ENCODE peak calls at places on chromosomes 11 and 22, in six cellular contexts. I is stomach, A is SJSA1, D is IMR-90, N is K562, X is tibial artery. W is an unnamed sample.

GRCh38 chr11:111733655-111734088 is 32.5 kb downstream of the PPP2R1B start:
- DNase-seq in X (peak; percentile 75), A (peak; percentile 31), N (no peak), I (no peak), D (no peak), W (no peak)

GRCh38 chr22:27851974-27852713 is 50.6 kb upstream of the MN1 start:
- DNase-seq in X (no peak), N (no peak), D (peak; percentile 58), A (no peak), I (no peak), W (peak; percentile 67)

GRCh38 chr11:33545941-33546340 is 154.7 kb downstream of the C11orf91 start:
- DNase-seq in A (no peak), I (no peak), D (peak; percentile 57), N (no peak), X (no peak), W (peak; percentile 21)

GRCh38 chr11:103476874-103477273 is 367.6 kb downstream of the DYNC2H1 start:
- DNase-seq in I (no peak), A (no peak), N (no peak), D (no peak), X (no peak), W (no peak)

GRCh38 chr11:99352642-99353041 is 331.9 kb downstream of the CNTN5 start:
- DNase-seq in I (no peak), A (no peak), D (no peak), N (no peak), X (no peak), W (peak; percentile 89)

GRCh38 chr22:38709306-38709705 is 3.6 kb downstream of the GTPBP1 start:
- DNase-seq in I (no peak), A (no peak), N (no peak), X (no peak), D (no peak), W (no peak)

GRCh38 chr11:57407521-57407920 is 17.1 kb upstream of the PRG2 start:
- DNase-seq in I (no peak), N (no peak), X (no peak), D (no peak), A (no peak), W (no peak)

GRCh38 chr11:123381817-123382554 is 48.1 kb upstream of the GRAMD1B start:
- DNase-seq in D (no peak), N (no peak), A (no peak), I (no peak), X (no peak), W (no peak)

GRCh38 chr11:41201156-41201555 is 258.3 kb downstream of the LRRC4C start:
- DNase-seq in X (no peak), I (peak; percentile 26), A (peak; percentile 37), N (peak; percentile 6), D (peak; percentile 0), W (peak; percentile 72)

GRCh38 chr11:78310500-78310909 is 107.1 kb downstream of the GAB2 start:
- DNase-seq in X (peak; percentile 75), I (peak; percentile 31), A (no peak), N (no peak), D (peak; percentile 35), W (peak; percentile 62)

GRCh38 chr11:134048028-134048427 is 20.8 kb upstream of the JAM3 start:
- DNase-seq in N (no peak), I (no peak), D (no peak), X (no peak), A (no peak), W (no peak)

GRCh38 chr11:17267576-17267975 is 9.0 kb upstream of the NUCB2 start:
- DNase-seq in X (no peak), A (no peak), I (no peak), N (no peak), D (peak; percentile 33), W (no peak)

GRCh38 chr11:68989936-68990606 is 9.3 kb upstream of the MRGPRD start:
- DNase-seq in A (no peak), D (no peak), N (no peak), I (no peak), X (peak; percentile 32), W (no peak)

GRCh38 chr11:27234043-27234668 is 128.9 kb downstream of the CCDC34 start:
- DNase-seq in I (no peak), D (peak; percentile 94), N (no peak), X (no peak), A (peak; percentile 79), W (peak; percentile 72)

DNA sequence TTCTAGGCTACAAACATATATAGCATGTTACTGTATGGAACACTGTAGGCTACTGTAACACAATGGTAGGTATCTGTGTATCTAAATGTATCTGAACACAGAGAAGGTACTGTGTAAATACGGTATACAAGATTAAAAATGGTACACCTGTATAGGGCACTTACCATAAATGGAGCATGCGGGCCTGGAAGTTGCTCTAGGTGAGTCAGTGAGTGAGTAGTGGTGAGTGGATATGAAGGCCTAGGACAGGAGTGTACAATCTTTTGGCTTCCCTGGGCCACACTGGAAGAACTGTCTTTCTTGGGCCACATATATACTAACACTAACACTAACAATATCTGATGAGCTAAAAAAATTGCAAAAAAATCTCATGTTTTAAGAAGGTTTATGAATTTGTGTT is 21.4 kb downstream of the RNF141 start:
- DNase-seq in D (no peak), A (no peak), I (no peak), X (no peak), N (no peak), W (no peak)
- H3K27ac ChIP-seq in D (no peak overlapping the region), A (no peak overlapping the region), I (no peak overlapping the region), X (no peak overlapping the region), N (no peak overlapping the region), W (no peak overlapping the region)

DNA sequence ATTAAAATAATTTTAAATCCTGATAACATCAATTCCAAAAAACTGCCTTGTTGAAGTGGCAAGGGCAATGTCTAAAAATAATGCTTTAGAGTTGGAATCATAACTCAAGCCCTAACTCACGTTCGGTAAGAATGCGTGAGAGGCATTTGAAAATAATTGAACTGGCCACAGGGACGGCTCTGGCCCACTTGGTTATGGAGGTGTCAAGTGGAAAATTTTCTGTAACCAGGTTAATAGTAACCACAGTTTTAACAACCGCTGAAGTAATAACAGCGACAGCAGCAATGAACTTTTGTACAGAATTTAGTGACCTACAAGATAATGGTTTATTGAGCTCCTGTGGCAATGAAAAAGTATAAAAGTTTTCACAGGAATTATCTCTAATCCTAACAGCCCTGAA is 79.4 kb downstream of the ETS1 start:
- DNase-seq in N (no peak), A (no peak), X (no peak), I (no peak), D (no peak), W (no peak)
- H3K4me3 ChIP-seq in N (no peak overlapping the region), A (no peak overlapping the region), X (peak overlapping the region; percentile 41), I (no peak overlapping the region), D (no peak overlapping the region), W (no peak overlapping the region)

DNA sequence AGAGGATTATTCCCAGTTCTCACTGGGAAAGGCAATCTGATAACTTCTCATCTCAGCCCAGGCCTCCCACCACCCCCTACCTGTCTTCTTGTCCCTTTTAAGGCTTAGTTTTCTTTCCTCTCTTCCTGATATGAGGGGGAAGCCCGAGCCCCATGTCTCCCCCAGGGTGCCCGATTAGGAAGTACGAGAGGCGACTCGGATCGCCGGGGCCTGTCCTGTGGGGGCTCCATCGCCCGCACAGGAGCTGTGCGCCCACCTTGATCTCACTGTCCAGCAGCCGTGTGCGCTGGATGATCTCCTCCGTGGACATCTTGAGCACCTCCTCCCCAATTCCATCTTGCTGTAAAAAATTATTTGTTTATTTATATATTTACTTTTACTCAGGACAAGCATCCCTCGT is 628 bp downstream of the PSMC3 start:
- DNase-seq in X (no peak), I (no peak), A (no peak), N (no peak), D (no peak), W (no peak)
- H3K27ac ChIP-seq in X (peak overlapping the region; percentile 93), I (peak overlapping the region; percentile 94), A (peak overlapping the region; percentile 97), N (peak overlapping the region; percentile 97), D (peak overlapping the region; percentile 97), W (peak overlapping the region; percentile 96)

GRCh38 chr22:48475661-48476345 is 1351.9 kb downstream of the BRD1 start:
- DNase-seq in D (no peak), A (no peak), N (no peak), I (no peak), X (no peak), W (no peak)

GRCh38 chr22:48476599-48476998 is 1351.1 kb downstream of the BRD1 start:
- DNase-seq in A (no peak), I (no peak), N (no peak), D (no peak), X (peak; percentile 34), W (no peak)

GRCh38 chr22:48477031-48477721 is 1350.5 kb downstream of the BRD1 start:
- DNase-seq in N (no peak), X (peak; percentile 64), A (no peak), D (no peak), I (peak; percentile 37), W (no peak)

GRCh38 chr22:48474881-48475280 is 1352.8 kb downstream of the BRD1 start:
- DNase-seq in D (no peak), X (peak; percentile 32), I (no peak), N (no peak), A (no peak), W (no peak)

DNA sequence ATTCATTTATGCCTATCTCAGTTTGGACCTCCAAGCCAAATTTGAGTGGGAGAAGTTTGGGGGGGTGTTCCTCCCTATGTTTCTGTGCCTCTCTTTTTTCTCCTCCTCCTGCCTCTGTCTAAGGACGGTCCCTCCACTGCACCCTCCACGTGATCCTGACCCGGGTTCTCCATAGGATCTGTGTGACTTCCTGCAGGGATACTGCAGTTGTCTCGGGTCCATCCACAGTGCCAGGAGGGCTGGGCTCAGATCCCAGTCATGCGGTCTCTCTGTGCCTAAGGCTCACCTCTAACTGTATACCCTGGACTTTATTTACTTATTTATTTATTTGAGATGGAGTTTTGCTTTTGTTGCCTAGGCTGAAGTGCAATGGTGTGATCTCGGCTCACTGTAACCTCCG is 1354.5 kb downstream of the BRD1 start:
- DNase-seq in A (no peak), N (no peak), X (peak; percentile 42), D (no peak), I (no peak), W (no peak)
- H3K4me3 ChIP-seq in A (no peak overlapping the region), N (no peak overlapping the region), X (no peak overlapping the region), D (no peak overlapping the region), I (no peak overlapping the region), W (no peak overlapping the region)

GRCh38 chr22:26825960-26826359 is 168.6 kb downstream of the MIAT start:
- DNase-seq in I (no peak), X (no peak), N (no peak), A (no peak), D (no peak), W (no peak)
- H3K27ac ChIP-seq in I (no peak overlapping the region), X (no peak overlapping the region), N (no peak overlapping the region), A (no peak overlapping the region), D (no peak overlapping the region), W (no peak overlapping the region)

W was measured in cardiac muscle cell.